ENCODE peak calls at places on chromosomes 11 and 22, in four cellular contexts. G is mammary epithelial cell, M is coronary artery, C is choroid plexus epithelial cell. Q is an unnamed sample.
A peak's percentile ranks its signal among the peaks of the same experiment; 100 is the strongest.

GRCh38 chr22:49632199-49633009 is 195.3 kb downstream of the BRD1 start:
- DNase-seq in M (no peak), G (peak; percentile 8), C (peak; percentile 60), Q (no peak)

GRCh38 chr22:49396817-49397216 is 430.9 kb downstream of the BRD1 start:
- DNase-seq in G (no peak), M (no peak), C (peak; percentile 2), Q (no peak)

GRCh38 chr11:92717240-92717639 is 252.2 kb upstream of the MTNR1B start:
- DNase-seq in M (no peak), G (peak; percentile 34), C (no peak), Q (no peak)

GRCh38 chr22:48177591-48177990 is 1415.1 kb downstream of the TBC1D22A start:
- DNase-seq in C (no peak), M (peak; percentile 11), G (no peak), Q (peak; percentile 61)

GRCh38 chr11:91926967-91927366 is 297.7 kb upstream of the FAT3 start:
- DNase-seq in C (no peak), G (no peak), M (no peak), Q (no peak)

GRCh38 chr11:72263363-72263762 is 19.4 kb upstream of the PHOX2A start:
- DNase-seq in C (peak; percentile 78), G (peak; percentile 63), M (no peak), Q (no peak)

GRCh38 chr11:32090774-32091370 is at the start of gene RCN1:
- DNase-seq in C (peak; percentile 87), G (peak; percentile 35), M (peak; percentile 81), Q (no peak)

GRCh38 chr22:30876221-30876751 is 92.3 kb downstream of the MORC2 start:
- DNase-seq in G (no peak), M (no peak), C (no peak), Q (no peak)

GRCh38 chr11:95517453-95517852 is 272.1 kb downstream of the FAM76B start:
- DNase-seq in M (no peak), C (no peak), G (no peak), Q (no peak)

GRCh38 chr22:38872831-38873248 is 824 bp upstream of the CBX6 start:
- DNase-seq in M (peak; percentile 80), C (peak; percentile 48), G (no peak), Q (no peak)

GRCh38 chr11:113664069-113664980 is 41.8 kb downstream of the TMPRSS5 start:
- DNase-seq in G (peak; percentile 85), C (peak; percentile 62), M (no peak), Q (no peak)

GRCh38 chr11:34599406-34599901 is 21.4 kb upstream of the EHF start:
- DNase-seq in C (peak; percentile 46), M (no peak), G (peak; percentile 91), Q (no peak)

GRCh38 chr22:33914699-33915098 is 5.6 kb downstream of the LARGE1 start:
- DNase-seq in C (no peak), M (no peak), G (no peak), Q (no peak)

GRCh38 chr11:79397252-79397651 is 43.6 kb downstream of the TENM4 start:
- DNase-seq in M (no peak), C (no peak), G (peak; percentile 41), Q (no peak)

GRCh38 chr11:131993291-131993690 is 622.9 kb downstream of the NTM start:
- DNase-seq in C (peak; percentile 17), M (no peak), G (no peak), Q (no peak)

GRCh38 chr11:44681698-44682097 is 45.1 kb upstream of the TSPAN18 start:
- DNase-seq in G (peak; percentile 13), M (no peak), C (peak; percentile 78), Q (no peak)

GRCh38 chr11:69355959-69356702 is 62.2 kb downstream of the MYEOV start:
- DNase-seq in C (no peak), G (no peak), M (no peak), Q (peak; percentile 40)

GRCh38 chr11:124113890-124114289 is 1.4 kb upstream of the VWA5A start:
- DNase-seq in M (no peak), G (peak; percentile 16), C (peak; percentile 68), Q (no peak)

GRCh38 chr22:41775976-41776375 is 24.5 kb upstream of the CCDC134 start:
- DNase-seq in C (no peak), G (no peak), M (no peak), Q (no peak)

GRCh38 chr11:57426754-57427691 is at the start of gene SLC43A3:
- DNase-seq in M (peak; percentile 87), C (peak; percentile 66), G (peak; percentile 93), Q (no peak)

GRCh38 chr11:9530901-9531625 is 42.4 kb upstream of the WEE1 start:
- DNase-seq in C (no peak), M (no peak), G (no peak), Q (no peak)

GRCh38 chr22:44721206-44721605 is 19.2 kb downstream of the PRR5 start:
- DNase-seq in C (peak; percentile 88), G (no peak), M (no peak), Q (no peak)

GRCh38 chr11:26841818-26842457 is 120.1 kb upstream of the SLC5A12 start:
- DNase-seq in C (peak; percentile 77), M (no peak), G (peak; percentile 27), Q (no peak)

GRCh38 chr11:74019104-74019738 is 10.3 kb upstream of the UCP3 start:
- DNase-seq in M (peak; percentile 60), C (peak; percentile 45), G (no peak), Q (no peak)

GRCh38 chr22:44424867-44425351 is 73.1 kb downstream of the RTL6 start:
- DNase-seq in C (no peak), M (no peak), G (no peak), Q (no peak)

GRCh38 chr11:127789887-127790286 is 789.3 kb upstream of the KIRREL3 start:
- DNase-seq in G (peak; percentile 7), M (no peak), C (no peak), Q (no peak)

GRCh38 chr22:36002861-36003260 is 25.8 kb downstream of the RBFOX2 start:
- DNase-seq in C (no peak), G (no peak), M (no peak), Q (no peak)

GRCh38 chr11:72084076-72084475 is 3.4 kb downstream of the LRRC51 start:
- DNase-seq in C (no peak), M (no peak), G (peak; percentile 52), Q (no peak)

GRCh38 chr22:18060646-18061620 is 16.9 kb upstream of the PEX26 start:
- DNase-seq in C (peak; percentile 60), G (peak; percentile 90), M (no peak), Q (no peak)

GRCh38 chr11:9277176-9277575 is 12.0 kb upstream of the DENND5A start:
- DNase-seq in M (no peak), G (no peak), C (no peak), Q (no peak)

GRCh38 chr11:92131289-92131890 is 93.2 kb upstream of the FAT3 start:
- DNase-seq in C (peak; percentile 4), M (no peak), G (peak; percentile 91), Q (no peak)

GRCh38 chr11:130435671-130436070 is 7.3 kb upstream of the ADAMTS8 start:
- DNase-seq in M (no peak), G (peak; percentile 50), C (no peak), Q (no peak)

GRCh38 chr22:22927888-22928665 is 40.5 kb downstream of the IGLL5 start:
- DNase-seq in G (no peak), M (no peak), C (no peak), Q (no peak)

DNA sequence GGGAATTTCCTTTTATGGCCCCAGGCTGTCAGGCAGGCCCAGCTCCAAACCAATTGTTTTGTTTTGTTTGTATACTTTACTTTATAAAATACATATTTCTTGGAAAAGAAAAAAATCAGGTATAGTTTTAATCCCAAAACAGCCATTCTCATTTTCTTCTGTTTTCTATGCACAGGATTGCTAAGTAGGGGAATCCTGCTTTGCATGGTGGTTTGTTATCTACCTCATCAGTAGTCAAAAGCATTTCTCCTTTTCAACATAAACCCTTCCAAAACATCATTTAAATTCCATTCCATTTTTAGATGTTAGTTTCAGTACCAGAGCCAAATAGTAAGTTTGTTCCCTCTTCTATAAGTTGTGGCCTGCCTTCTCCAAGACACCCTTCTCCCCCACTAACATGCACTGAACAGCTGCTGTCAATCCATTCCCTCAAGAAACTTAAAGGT is 3.6 kb downstream of the ILK start:
- DNase-seq in M (no peak), C (no peak), G (no peak), Q (peak; percentile 16)
- H3K4me3 ChIP-seq in M (peak overlapping the region; percentile 97), C (peak overlapping the region; percentile 3), G (no peak overlapping the region), Q (no peak overlapping the region)

GRCh38 chr11:116231540-116231939 is 541.2 kb downstream of the BUD13 start:
- DNase-seq in C (no peak), G (no peak), M (no peak), Q (no peak)

GRCh38 chr11:116233581-116233980 is 539.2 kb downstream of the BUD13 start:
- DNase-seq in G (no peak), C (no peak), M (no peak), Q (no peak)

GRCh38 chr11:116232364-116232801 is 540.4 kb downstream of the BUD13 start:
- DNase-seq in C (no peak), M (no peak), G (no peak), Q (no peak)

GRCh38 chr11:116239247-116239646 is 533.5 kb downstream of the BUD13 start:
- DNase-seq in G (no peak), M (no peak), C (no peak), Q (no peak)

GRCh38 chr11:116234989-116235567 is 537.7 kb downstream of the BUD13 start:
- DNase-seq in M (no peak), G (no peak), C (no peak), Q (no peak)
- TF ChIP-seq CTCF in M (no peak), G (no peak), C (no peak), Q (no peak)

DNA sequence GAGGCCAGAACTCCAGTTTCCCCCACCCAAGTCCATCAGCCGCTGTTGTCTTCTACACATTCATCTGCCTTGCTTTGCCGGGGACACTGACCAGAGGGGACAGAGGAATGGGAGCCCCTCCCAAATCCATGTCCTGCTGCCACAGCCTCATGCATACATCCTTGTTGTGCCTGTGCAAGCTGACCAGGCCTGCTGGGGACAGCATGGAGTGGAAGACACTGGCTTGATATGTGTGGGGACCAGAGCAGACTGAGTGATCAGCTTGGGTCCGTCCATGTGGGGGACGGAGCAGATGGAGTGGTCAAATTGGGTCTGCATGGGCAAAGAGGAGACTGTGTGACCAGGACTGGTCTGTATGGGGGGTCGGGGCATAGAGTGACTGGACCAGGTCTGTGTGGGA is 43.8 kb downstream of the KCNC1 start:
- DNase-seq in M (no peak), G (no peak), C (no peak), Q (no peak)
- H3K4me3 ChIP-seq in M (no peak overlapping the region), G (no peak overlapping the region), C (no peak overlapping the region), Q (no peak overlapping the region)

GRCh38 chr11:46677991-46678740 is 22.3 kb downstream of the ARHGAP1 start:
- DNase-seq in C (peak; percentile 48), M (no peak), G (no peak), Q (no peak)
- TF ChIP-seq CTCF in C (no peak), M (no peak), G (no peak), Q (no peak)

GRCh38 chr11:110345756-110346155 is 49.3 kb upstream of the RDX start:
- DNase-seq in C (no peak), G (peak; percentile 44), M (no peak), Q (no peak)
- H3K4me3 ChIP-seq in C (no peak overlapping the region), G (no peak overlapping the region), M (no peak overlapping the region), Q (no peak overlapping the region)

GRCh38 chr11:117584056-117584830 is 212.8 kb downstream of the DSCAML1 start:
- DNase-seq in G (no peak), C (no peak), M (no peak), Q (no peak)
- TF ChIP-seq CTCF in G (no peak), C (no peak), M (no peak), Q (no peak)

Q was measured in vagina.